ENCODE peak calls at places on chromosomes 6 and 20, in nine cellular contexts. N is SJSA1; T is transverse colon; H is neural progenitor cell; L is naive thymus-derived CD4-positive, alpha-beta T cell; M is fibroblast of lung; C is right atrium auricular region; P is aorta; A is breast epithelium. D is an unnamed sample. For H3K4me1 and H3K9me3, the result is how much of the 10 kb centered on the place peaks cover.

GRCh38 chr6:158815379-158815724 is 3.8 kb downstream of the EZR start:
- DNase-seq in N (no peak), T (no peak), H (no peak), L (no peak), M (no peak), C (no peak), P (no peak), A (no peak), D (no peak)

GRCh38 chr6:89888871-89889270 is 5.4 kb upstream of the GJA10 start:
- DNase-seq in N (no peak), T (no peak), H (no peak), L (no peak), M (no peak), C (no peak), P (no peak), A (no peak), D (no peak)

GRCh38 chr6:98808522-98809210 is 25.7 kb upstream of the POU3F2 start:
- DNase-seq in N (no peak), T (no peak), H (no peak), L (no peak), M (no peak), C (no peak), P (no peak), A (no peak), D (no peak)

GRCh38 chr20:48550814-48551213 is 277.0 kb downstream of the PREX1 start:
- DNase-seq in N (no peak), T (no peak), H (no peak), L (no peak), M (no peak), C (no peak), P (no peak), A (no peak), D (no peak)

GRCh38 chr6:37204014-37204751 is 34.2 kb downstream of the PIM1 start:
- DNase-seq in N (no peak), T (peak), H (no peak), L (no peak), M (peak), C (no peak), P (no peak), A (no peak), D (no peak)

GRCh38 chr6:41336824-41337223 is 1.4 kb downstream of the NCR2 start:
- DNase-seq in N (peak), T (no peak), H (no peak), L (no peak), M (no peak), C (no peak), P (no peak), A (no peak), D (no peak)

GRCh38 chr20:50085146-50085480 is 27.8 kb downstream of the UBE2V1 start:
- DNase-seq in N (no peak), T (no peak), H (no peak), L (no peak), M (no peak), C (no peak), P (no peak), A (peak), D (no peak)

GRCh38 chr6:132188865-132189264 is 212.4 kb downstream of the MOXD1 start:
- DNase-seq in N (no peak), T (no peak), H (no peak), L (no peak), M (peak), C (no peak), P (no peak), A (no peak), D (no peak)

GRCh38 chr20:8855315-8855714 is 213.6 kb upstream of the PLCB4 start:
- DNase-seq in N (no peak), T (no peak), H (no peak), L (no peak), M (peak), C (no peak), P (no peak), A (no peak), D (no peak)

GRCh38 chr20:10065154-10065833 is 30.5 kb downstream of the ANKEF1 start:
- DNase-seq in N (no peak), T (no peak), H (no peak), L (no peak), M (peak), C (no peak), P (no peak), A (no peak), D (no peak)

GRCh38 chr6:134111062-134111677 is 58.7 kb upstream of the SLC2A12 start:
- DNase-seq in N (no peak), T (peak), H (peak), L (peak), M (peak), C (no peak), P (no peak), A (no peak), D (peak)

GRCh38 chr6:55433446-55434130 is 106.3 kb downstream of the GFRAL start:
- DNase-seq in N (no peak), T (no peak), H (peak), L (no peak), M (peak), C (no peak), P (no peak), A (no peak), D (no peak)

GRCh38 chr20:33561981-33562601 is 72.2 kb downstream of the CBFA2T2 start:
- DNase-seq in N (peak), T (peak), H (peak), L (no peak), M (peak), C (peak), P (no peak), A (peak), D (no peak)

GRCh38 chr6:32558426-32559057 is 28.5 kb upstream of the HLA-DRB5 start:
- DNase-seq in N (no peak), T (no peak), H (no peak), L (no peak), M (no peak), C (no peak), P (no peak), A (no peak), D (no peak)

DNA sequence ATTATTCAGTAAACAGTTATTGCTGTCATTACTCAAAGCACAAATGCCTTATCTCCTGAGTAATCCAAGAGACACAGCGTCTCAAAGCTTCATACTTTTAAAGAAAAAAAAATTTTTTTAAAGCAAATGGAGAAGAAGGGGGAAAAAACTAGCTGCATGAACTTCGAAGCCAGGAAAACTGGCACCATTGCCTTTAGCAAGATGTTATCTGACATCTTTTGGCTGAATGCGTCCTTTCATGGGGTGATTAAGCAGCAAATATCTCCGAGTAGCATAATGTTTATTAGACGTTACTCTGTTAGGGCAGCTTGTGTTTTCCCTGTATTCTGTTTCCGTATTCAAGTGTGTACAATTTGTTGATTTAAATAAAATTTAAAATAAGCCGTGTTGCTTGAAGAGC is 76.5 kb upstream of the TSHZ2 start:
- DNase-seq in N (no peak), T (no peak), H (no peak), L (no peak), M (peak), C (no peak), P (no peak), A (no peak), D (no peak)
- H3K4me3 ChIP-seq in N (no peak), T (no peak), H (no peak), L (no peak), M (no peak), C (no peak), P (no peak), A (peak), D (no peak)

DNA sequence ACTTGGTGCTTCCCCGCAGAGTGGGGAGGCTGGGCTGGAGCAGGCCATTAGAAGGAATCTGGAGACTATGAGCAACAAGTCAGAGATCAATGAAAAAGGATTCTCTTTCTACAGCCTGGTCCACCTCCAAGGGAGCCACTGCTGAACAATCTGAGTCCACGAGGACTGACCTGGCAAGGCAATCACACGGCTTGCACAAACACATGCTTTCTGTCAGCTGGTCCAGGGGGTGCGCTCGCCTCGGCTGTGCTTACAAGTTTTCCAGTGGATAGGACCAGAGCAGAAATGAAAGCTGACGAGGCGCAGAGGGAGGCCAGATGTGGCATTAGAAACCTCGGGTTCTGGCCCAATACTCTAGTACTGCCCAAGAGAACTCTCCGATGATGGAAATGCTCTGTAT is 18.1 kb downstream of the KCNK5 start:
- DNase-seq in N (no peak), T (no peak), H (no peak), L (no peak), M (no peak), C (no peak), P (no peak), A (no peak), D (no peak)
- H3K4me1 ChIP-seq in N (under half), T (under half), H (under half), L (under half), M (under half), C (under half), P (under half), A (under half), D (under half)

GRCh38 chr6:39686980-39687379 is 38.2 kb downstream of the KIF6 start:
- DNase-seq in N (no peak), T (no peak), H (no peak), L (no peak), M (no peak), C (no peak), P (no peak), A (no peak), D (no peak)
- H3K9me3 ChIP-seq in N (under half), T (under half), H (under half), L (under half), M (under half), C (under half), P (under half), A (under half), D (under half)

GRCh38 chr20:62917720-62918119 is 8.6 kb downstream of the DIDO1 start:
- DNase-seq in N (no peak), T (no peak), H (no peak), L (no peak), M (no peak), C (no peak), P (no peak), A (no peak), D (peak)
- H3K4me3 ChIP-seq in N (no peak), T (no peak), H (no peak), L (peak), M (no peak), C (no peak), P (no peak), A (no peak), D (no peak)

GRCh38 chr6:44075137-44076015 is 51.9 kb downstream of the MRPL14 start:
- DNase-seq in N (no peak), T (no peak), H (no peak), L (no peak), M (no peak), C (no peak), P (no peak), A (no peak), D (no peak)
- H3K4me1 ChIP-seq in N (under half), T (under half), H (under half), L (under half), M (under half), C (half or more), P (under half), A (under half), D (under half)

DNA sequence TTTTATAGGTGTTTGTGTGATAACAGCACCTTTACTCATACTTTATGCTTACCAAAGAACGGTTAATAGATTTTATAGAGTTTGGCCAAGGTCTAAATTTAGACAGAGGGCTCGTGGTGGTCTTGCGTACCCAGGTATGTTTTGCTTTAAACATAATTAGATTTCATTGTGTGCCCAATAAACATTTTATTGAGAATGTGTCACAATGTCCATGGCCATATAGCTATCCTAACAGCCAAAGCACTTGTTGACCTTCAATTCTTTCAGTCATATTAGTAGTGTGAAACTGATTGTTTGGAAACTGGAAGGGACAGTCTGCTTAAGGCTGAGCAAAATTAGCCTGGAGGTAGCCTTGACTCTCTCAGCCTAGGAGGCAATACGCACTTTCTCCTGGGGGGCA is 48.3 kb upstream of the HDGFL1 start:
- DNase-seq in N (no peak), T (no peak), H (no peak), L (no peak), M (no peak), C (no peak), P (no peak), A (no peak), D (no peak)
- H3K9me3 ChIP-seq in N (under half), T (under half), H (under half), L (under half), M (under half), C (under half), P (under half), A (under half), D (under half)

DNA sequence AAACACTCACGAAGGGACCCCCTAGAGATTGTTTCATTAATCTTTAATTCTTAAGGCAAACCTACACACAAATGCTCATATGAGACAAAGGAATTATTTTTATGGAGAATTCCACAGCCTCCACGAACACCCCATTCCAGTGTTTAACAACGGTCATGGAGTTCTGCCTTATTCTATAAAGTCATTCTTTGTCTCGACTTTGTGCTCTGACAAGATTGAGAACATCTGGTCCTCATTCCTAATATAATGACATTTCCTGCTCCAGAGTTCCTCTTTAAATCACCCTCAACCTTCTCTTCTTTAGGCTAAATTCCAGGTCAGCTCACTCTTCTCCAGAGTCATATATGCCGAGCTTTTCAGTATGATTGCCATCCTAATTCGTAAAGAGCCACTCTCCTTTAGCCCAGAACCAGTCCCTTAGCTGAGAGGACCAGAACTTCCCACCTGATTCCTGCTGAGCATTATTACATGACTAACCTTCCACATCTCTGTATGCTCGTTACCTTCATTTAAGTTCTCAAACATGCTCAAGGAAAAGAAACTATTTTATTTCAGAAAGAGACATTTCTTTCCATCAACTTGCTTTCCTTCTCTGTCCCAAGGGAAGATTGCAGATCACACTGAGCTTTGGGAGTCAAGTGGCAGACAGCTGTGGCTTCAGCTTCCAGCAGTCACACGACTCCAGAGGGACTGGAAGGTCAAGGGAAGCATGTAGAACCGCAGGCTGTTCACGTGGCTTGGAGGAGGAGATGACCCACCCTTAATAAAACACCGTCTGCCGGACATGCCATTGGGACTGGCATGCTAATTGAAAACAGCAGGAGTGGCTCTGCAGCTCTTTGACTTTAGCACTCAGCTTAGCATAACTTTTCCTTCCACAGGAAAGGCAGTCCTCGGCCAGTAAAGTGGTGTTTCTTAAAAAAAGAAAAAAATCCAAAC is 467.1 kb upstream of the HSF2 start:
- DNase-seq in N (peak), T (no peak), H (peak), L (no peak), M (peak), C (no peak), P (peak), A (no peak), D (peak)
- H3K4me3 ChIP-seq in N (no peak), T (no peak), H (peak), L (no peak), M (no peak), C (no peak), P (no peak), A (no peak), D (no peak)